ENCODE peak calls at places on chromosomes 11 and 22, in five cellular contexts. I, S, A, L and W are unnamed samples.
A peak's percentile ranks its signal among the peaks of the same experiment; 100 is the strongest.

GRCh38 chr11:426851-427250 is 12.1 kb upstream of the SIGIRR start:
- DNase-seq in I (no peak), S (no peak), A (no peak), L (no peak), W (no peak)

GRCh38 chr11:91926967-91927366 is 297.7 kb upstream of the FAT3 start:
- DNase-seq in I (peak; percentile 30), S (peak; percentile 50), A (no peak), L (peak; percentile 26), W (no peak)

GRCh38 chr11:69563946-69564780 is 76.8 kb upstream of the CCND1 start:
- DNase-seq in I (no peak), S (no peak), A (no peak), L (no peak), W (no peak)

GRCh38 chr11:110087820-110088534 is 5.2 kb upstream of the ZC3H12C start:
- DNase-seq in I (no peak), S (peak; percentile 50), A (no peak), L (no peak), W (no peak)

GRCh38 chr11:103842795-103843194 is 193.6 kb upstream of the DDI1 start:
- DNase-seq in I (no peak), S (peak; percentile 53), A (no peak), L (no peak), W (no peak)

GRCh38 chr11:93444671-93445073 is 98.5 kb downstream of the SMCO4 start:
- DNase-seq in I (no peak), S (peak; percentile 42), A (no peak), L (no peak), W (peak; percentile 10)

GRCh38 chr22:31945971-31946680 is 1.8 kb downstream of the YWHAH start:
- DNase-seq in I (no peak), S (no peak), A (peak; percentile 20), L (no peak), W (no peak)

GRCh38 chr11:103936059-103936458 is 100.4 kb upstream of the DDI1 start:
- DNase-seq in I (no peak), S (no peak), A (no peak), L (no peak), W (no peak)

GRCh38 chr22:24157783-24158170 is 23.5 kb upstream of the SUSD2 start:
- DNase-seq in I (no peak), S (no peak), A (peak; percentile 55), L (no peak), W (no peak)

GRCh38 chr11:36398261-36398953 is 102.3 kb downstream of the PRR5L start:
- DNase-seq in I (no peak), S (no peak), A (no peak), L (no peak), W (no peak)

GRCh38 chr11:119306373-119306890 is 10.5 kb downstream of the MCAM start:
- DNase-seq in I (peak; percentile 47), S (peak; percentile 49), A (no peak), L (peak; percentile 13), W (no peak)

GRCh38 chr22:49969751-49970527 is 9.4 kb downstream of the PIM3 start:
- DNase-seq in I (peak; percentile 24), S (no peak), A (peak; percentile 16), L (peak; percentile 23), W (no peak)

GRCh38 chr11:80970016-80970516 is 1529.2 kb upstream of the TENM4 start:
- DNase-seq in I (no peak), S (no peak), A (no peak), L (no peak), W (no peak)

GRCh38 chr11:124872741-124873140 is 7.5 kb downstream of the ROBO3 start:
- DNase-seq in I (no peak), S (no peak), A (no peak), L (no peak), W (no peak)

GRCh38 chr11:131841028-131841427 is 470.6 kb downstream of the NTM start:
- DNase-seq in I (no peak), S (peak; percentile 28), A (no peak), L (no peak), W (no peak)

GRCh38 chr11:66317322-66317765 is 500 bp upstream of the CD248 start:
- DNase-seq in I (peak; percentile 51), S (peak; percentile 78), A (peak; percentile 62), L (no peak), W (no peak)

GRCh38 chr11:118438314-118438931 is 2.1 kb downstream of the KMT2A start:
- DNase-seq in I (peak; percentile 14), S (peak; percentile 86), A (peak; percentile 62), L (peak; percentile 38), W (peak; percentile 60)

GRCh38 chr11:66106786-66107599 is 36.9 kb downstream of the PACS1 start:
- DNase-seq in I (no peak), S (peak; percentile 36), A (no peak), L (no peak), W (no peak)

GRCh38 chr11:123238297-123238696 is 43.2 kb upstream of the CLMP start:
- DNase-seq in I (peak; percentile 68), S (peak; percentile 76), A (no peak), L (peak; percentile 14), W (no peak)

GRCh38 chr11:8267831-8268529 is 4.3 kb upstream of the LMO1 start:
- DNase-seq in I (no peak), S (no peak), A (no peak), L (peak; percentile 51), W (no peak)

GRCh38 chr11:126997641-126998040 is 2.9 kb downstream of the KIRREL3 start:
- DNase-seq in I (no peak), S (no peak), A (no peak), L (no peak), W (no peak)

GRCh38 chr11:64879226-64879900 is 942 bp upstream of the EHD1 start:
- DNase-seq in I (peak; percentile 52), S (no peak), A (no peak), L (no peak), W (no peak)

GRCh38 chr22:31575190-31575589 is 78.9 kb downstream of the SFI1 start:
- DNase-seq in I (no peak), S (no peak), A (no peak), L (no peak), W (no peak)

GRCh38 chr22:20572132-20572802 is 64.9 kb downstream of the MED15 start:
- DNase-seq in I (no peak), S (no peak), A (no peak), L (no peak), W (no peak)

GRCh38 chr22:47796128-47796908 is 1033.9 kb downstream of the TBC1D22A start:
- DNase-seq in I (no peak), S (no peak), A (no peak), L (no peak), W (no peak)

GRCh38 chr22:48105254-48105653 is 1342.8 kb downstream of the TBC1D22A start:
- DNase-seq in I (no peak), S (no peak), A (no peak), L (no peak), W (no peak)

GRCh38 chr22:43946391-43946680 is 8.9 kb upstream of the SAMM50 start:
- DNase-seq in I (no peak), S (peak; percentile 5), A (no peak), L (no peak), W (no peak)

GRCh38 chr22:46132830-46133587 is 17.3 kb upstream of the PPARA start:
- DNase-seq in I (peak; percentile 10), S (no peak), A (no peak), L (no peak), W (no peak)

GRCh38 chr22:46546466-46547178 is 9.2 kb upstream of the CELSR1 start:
- DNase-seq in I (no peak), S (peak; percentile 64), A (no peak), L (peak; percentile 61), W (no peak)

DNA sequence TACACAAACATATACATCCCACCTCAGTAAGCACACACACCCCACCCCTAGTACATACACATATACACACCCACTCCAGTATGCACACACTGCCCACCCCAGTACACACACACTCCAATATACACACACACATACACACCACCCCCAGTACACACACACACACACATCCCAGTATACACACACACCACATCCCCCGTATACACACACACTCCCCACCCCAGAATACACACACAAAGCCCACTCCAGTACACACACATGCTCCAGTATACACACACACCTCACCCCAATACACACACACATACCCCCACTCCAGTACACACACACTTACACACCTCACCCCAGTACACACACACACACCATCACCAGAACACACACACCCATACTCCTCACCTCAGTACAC is 7.4 kb downstream of the TECTA start:
- DNase-seq in I (no peak), S (no peak), A (no peak), L (no peak), W (no peak)
- H3K4me3 ChIP-seq in I (no peak overlapping the region), S (no peak overlapping the region), A (no peak overlapping the region), L (no peak overlapping the region), W (no peak overlapping the region)

GRCh38 chr22:38082986-38083710 is 836 bp downstream of the SLC16A8 start:
- DNase-seq in I (peak; percentile 9), S (no peak), A (no peak), L (no peak), W (no peak)

GRCh38 chr22:38081636-38081940 is 2.4 kb downstream of the SLC16A8 start:
- DNase-seq in I (no peak), S (no peak), A (no peak), L (no peak), W (no peak)

GRCh38 chr22:38080847-38081635 is 2.9 kb downstream of the SLC16A8 start:
- DNase-seq in I (no peak), S (peak; percentile 34), A (no peak), L (peak; percentile 54), W (no peak)

GRCh38 chr22:38080468-38080846 is 3.5 kb downstream of the SLC16A8 start:
- DNase-seq in I (no peak), S (no peak), A (no peak), L (no peak), W (no peak)

GRCh38 chr22:38081941-38082828 is 1.8 kb downstream of the SLC16A8 start:
- DNase-seq in I (peak; percentile 13), S (no peak), A (no peak), L (no peak), W (no peak)
- H3K4me3 ChIP-seq in I (peak overlapping the region; percentile 59), S (no peak overlapping the region), A (peak overlapping the region; percentile 42), L (no peak overlapping the region), W (peak overlapping the region; percentile 10)

DNA sequence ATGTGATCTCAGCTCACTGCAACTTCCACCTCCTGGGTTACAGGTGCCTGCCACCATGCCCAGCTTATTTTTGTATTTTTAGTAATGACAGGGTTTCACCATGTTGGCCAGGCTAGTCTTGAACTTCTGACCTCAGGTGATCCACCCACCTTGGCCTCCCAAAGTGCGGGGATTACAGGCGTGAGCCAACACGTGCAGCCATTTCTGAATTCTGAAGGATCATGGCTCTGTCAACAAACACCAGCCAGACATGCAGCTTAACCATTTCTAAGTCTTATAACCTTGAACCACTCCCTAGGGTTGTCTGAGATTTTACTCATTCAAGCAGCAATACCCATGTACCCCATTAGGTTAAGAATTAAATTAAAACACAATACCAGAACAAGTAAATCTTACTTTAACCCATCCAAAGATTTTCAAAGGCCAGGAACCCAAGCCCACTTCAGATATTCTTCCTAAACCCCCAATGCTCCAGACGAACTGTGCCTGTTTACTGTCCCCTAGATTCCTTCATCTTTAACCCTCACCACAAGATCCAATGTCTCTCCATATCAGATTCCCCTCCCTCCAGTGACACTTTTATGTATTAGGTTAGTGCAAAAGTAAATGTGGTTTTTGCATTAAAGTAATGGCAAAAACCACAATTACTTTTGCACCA is 4.0 kb downstream of the RPS13 start:
- DNase-seq in I (no peak), S (no peak), A (no peak), L (no peak), W (no peak)
- H3K4me3 ChIP-seq in I (no peak overlapping the region), S (no peak overlapping the region), A (no peak overlapping the region), L (no peak overlapping the region), W (no peak overlapping the region)

DNA sequence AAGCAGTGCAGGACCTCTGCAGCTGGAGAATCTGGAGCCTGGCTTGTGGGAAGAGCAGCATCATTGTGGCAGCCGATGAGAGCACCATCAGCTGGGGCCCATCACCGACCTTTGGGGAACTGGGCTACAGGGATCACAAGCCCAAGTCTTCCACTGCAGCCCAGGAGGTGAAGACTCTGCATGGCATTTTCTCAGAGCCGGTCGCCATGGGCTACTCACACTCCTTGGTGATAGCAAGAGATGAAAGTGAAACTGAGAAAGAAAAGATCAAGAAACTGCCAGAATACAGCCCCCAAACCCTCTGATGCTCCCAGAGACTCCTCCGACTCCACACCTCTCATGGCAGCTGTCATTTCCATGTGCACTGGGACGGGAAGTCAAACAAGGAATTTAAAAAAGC is 35.6 kb downstream of the ASRGL1 start:
- DNase-seq in I (no peak), S (no peak), A (no peak), L (no peak), W (no peak)
- H3K4me3 ChIP-seq in I (no peak overlapping the region), S (no peak overlapping the region), A (no peak overlapping the region), L (no peak overlapping the region), W (no peak overlapping the region)